ENCODE peak calls at places on chromosomes 3 and 15, in five cellular contexts. B is keratinocyte; Q is IMR-90; U is caudate nucleus; T is activated naive CD8-positive, alpha-beta T cell treated with anti-CD3 and anti-CD28 coated beads, Interleukin-2, amount 50 U/mL, for 16 hours. F is an unnamed sample.

GRCh38 chr3:124786491-124787241 is 56.4 kb downstream of the UMPS start:
- DNase-seq in B (no peak), Q (peak), U (no peak), T (no peak), F (no peak)

GRCh38 chr3:173583496-173583895 is 186.0 kb downstream of the NLGN1 start:
- DNase-seq in B (no peak), Q (no peak), U (no peak), T (no peak), F (no peak)

GRCh38 chr3:113266738-113267137 is 55.4 kb downstream of the BOC start:
- DNase-seq in B (no peak), Q (no peak), U (no peak), T (no peak), F (no peak)

GRCh38 chr3:43838009-43838758 is 147.4 kb downstream of the ABHD5 start:
- DNase-seq in B (no peak), Q (no peak), U (no peak), T (no peak), F (no peak)

GRCh38 chr15:91099616-91100560 is at the start of gene SV2B:
- DNase-seq in B (no peak), Q (peak), U (no peak), T (no peak), F (peak)

GRCh38 chr3:32405155-32405554 is 13.5 kb downstream of the CMTM7 start:
- DNase-seq in B (no peak), Q (peak), U (no peak), T (no peak), F (no peak)

GRCh38 chr3:183826448-183826847 is 1.1 kb upstream of the MAP6D1 start:
- DNase-seq in B (no peak), Q (no peak), U (no peak), T (no peak), F (no peak)

GRCh38 chr15:70264014-70264492 is 166.3 kb upstream of the TLE3 start:
- DNase-seq in B (no peak), Q (no peak), U (no peak), T (no peak), F (no peak)

GRCh38 chr3:63519426-63519825 is 133.0 kb upstream of the SNTN start:
- DNase-seq in B (no peak), Q (peak), U (no peak), T (no peak), F (no peak)

GRCh38 chr3:195214381-195214780 is 56.6 kb downstream of the XXYLT1 start:
- DNase-seq in B (no peak), Q (no peak), U (no peak), T (no peak), F (no peak)

GRCh38 chr3:114554716-114555115 is 260.9 kb downstream of the TIGIT start:
- DNase-seq in B (no peak), Q (no peak), U (no peak), T (no peak), F (no peak)

GRCh38 chr3:72698154-72698917 is 149.9 kb downstream of the SHQ1 start:
- DNase-seq in B (no peak), Q (no peak), U (no peak), T (no peak), F (no peak)

GRCh38 chr3:183572935-183573334 is 17.4 kb upstream of the KLHL6 start:
- DNase-seq in B (no peak), Q (no peak), U (no peak), T (no peak), F (no peak)

GRCh38 chr3:52088445-52089367 is 32.3 kb upstream of the DUSP7 start:
- DNase-seq in B (no peak), Q (peak), U (no peak), T (no peak), F (no peak)

GRCh38 chr3:101039285-101039684 is 46.1 kb upstream of the ABI3BP start:
- DNase-seq in B (no peak), Q (no peak), U (no peak), T (no peak), F (no peak)

F was measured in hippocampal formation.